ENCODE peak calls at places on chromosomes 6 and 20, in eight cellular contexts. N is Peyer's patch, R is aorta, W is adrenal gland, A is GM23248, T is H1, O is PC-3, H is psoas muscle. K is an unnamed sample.

GRCh38 chr6:9347608-9348007 is 912.3 kb upstream of the SLC35B3 start:
- DNase-seq in N (no peak), R (no peak), W (no peak), A (no peak), T (no peak), O (no peak), H (no peak), K (no peak)

GRCh38 chr6:121285041-121285440 is 49.2 kb downstream of the TBC1D32 start:
- DNase-seq in N (no peak), R (no peak), W (no peak), A (peak; percentile 77), T (no peak), O (no peak), H (no peak), K (peak; percentile 57)

GRCh38 chr20:54115172-54115854 is 44.9 kb upstream of the BCAS1 start:
- DNase-seq in N (no peak), R (no peak), W (no peak), A (peak; percentile 46), T (no peak), O (no peak), H (no peak), K (no peak)

GRCh38 chr6:15089569-15090144 is 156.2 kb upstream of the JARID2 start:
- DNase-seq in N (no peak), R (no peak), W (no peak), A (no peak), T (no peak), O (peak; percentile 46), H (no peak), K (peak; percentile 55)

GRCh38 chr6:53723331-53723730 is 57.8 kb upstream of the KLHL31 start:
- DNase-seq in N (no peak), R (no peak), W (no peak), A (no peak), T (no peak), O (peak; percentile 52), H (no peak), K (no peak)

GRCh38 chr6:11785449-11785951 is 6.9 kb upstream of the ADTRP start:
- DNase-seq in N (no peak), R (no peak), W (no peak), A (no peak), T (no peak), O (peak; percentile 59), H (no peak), K (peak; percentile 83)

GRCh38 chr20:62369508-62370114 is 2.5 kb upstream of the LAMA5 start:
- DNase-seq in N (no peak), R (no peak), W (no peak), A (no peak), T (no peak), O (peak; percentile 51), H (peak; percentile 14), K (no peak)

GRCh38 chr20:42219005-42219404 is 600.8 kb upstream of the CHD6 start:
- DNase-seq in N (no peak), R (no peak), W (no peak), A (no peak), T (no peak), O (no peak), H (no peak), K (no peak)

GRCh38 chr6:111805511-111806181 is 67.6 kb downstream of the FYN start:
- DNase-seq in N (no peak), R (no peak), W (no peak), A (peak; percentile 83), T (no peak), O (peak; percentile 65), H (no peak), K (no peak)

GRCh38 chr6:57267586-57268293 is 45.6 kb upstream of the RAB23 start:
- DNase-seq in N (no peak), R (peak; percentile 75), W (peak; percentile 53), A (peak; percentile 98), T (no peak), O (peak; percentile 97), H (no peak), K (peak; percentile 12)

GRCh38 chr20:41133709-41134361 is 3.5 kb upstream of the PLCG1 start:
- DNase-seq in N (no peak), R (no peak), W (no peak), A (no peak), T (no peak), O (no peak), H (no peak), K (no peak)

GRCh38 chr20:59016795-59017492 is 2.3 kb upstream of the TUBB1 start:
- DNase-seq in N (no peak), R (no peak), W (peak; percentile 24), A (no peak), T (no peak), O (peak; percentile 58), H (no peak), K (no peak)

GRCh38 chr20:5719861-5720401 is 30.3 kb upstream of the SHLD1 start:
- DNase-seq in N (no peak), R (no peak), W (peak; percentile 35), A (peak; percentile 49), T (no peak), O (peak; percentile 92), H (no peak), K (no peak)

GRCh38 chr6:118319890-118320289 is 228.2 kb upstream of the PLN start:
- DNase-seq in N (no peak), R (no peak), W (no peak), A (no peak), T (no peak), O (no peak), H (no peak), K (no peak)

GRCh38 chr6:109183109-109183508 is 87.8 kb downstream of the CEP57L1 start:
- DNase-seq in N (no peak), R (no peak), W (no peak), A (no peak), T (peak; percentile 0), O (peak; percentile 24), H (no peak), K (peak; percentile 41)

GRCh38 chr6:14312497-14312896 is 194.9 kb downstream of the CD83 start:
- DNase-seq in N (no peak), R (no peak), W (no peak), A (no peak), T (no peak), O (no peak), H (no peak), K (no peak)

GRCh38 chr6:19849196-19849595 is 12.0 kb downstream of the ID4 start:
- DNase-seq in N (no peak), R (no peak), W (no peak), A (no peak), T (no peak), O (no peak), H (no peak), K (no peak)

GRCh38 chr6:37830225-37830624 is 10.7 kb downstream of the ZFAND3 start:
- DNase-seq in N (no peak), R (no peak), W (no peak), A (no peak), T (no peak), O (no peak), H (no peak), K (no peak)

GRCh38 chr6:56683882-56684281 is 41.2 kb upstream of the DST start:
- DNase-seq in N (no peak), R (no peak), W (no peak), A (peak; percentile 97), T (no peak), O (peak; percentile 96), H (no peak), K (peak; percentile 79)

GRCh38 chr6:90144928-90145520 is 151.6 kb downstream of the BACH2 start:
- DNase-seq in N (no peak), R (no peak), W (no peak), A (no peak), T (no peak), O (no peak), H (no peak), K (no peak)

GRCh38 chr6:109349419-109349987 is 32.8 kb downstream of the CD164 start:
- DNase-seq in N (peak; percentile 66), R (no peak), W (peak; percentile 40), A (peak; percentile 86), T (no peak), O (peak; percentile 74), H (no peak), K (peak; percentile 98)

GRCh38 chr6:7219310-7219709 is 93.7 kb downstream of the SSR1 start:
- DNase-seq in N (no peak), R (no peak), W (peak; percentile 71), A (peak; percentile 71), T (no peak), O (peak; percentile 42), H (no peak), K (peak; percentile 41)

GRCh38 chr20:20802328-20802727 is 89.9 kb upstream of the RALGAPA2 start:
- DNase-seq in N (no peak), R (no peak), W (no peak), A (no peak), T (no peak), O (no peak), H (no peak), K (peak; percentile 28)

DNA sequence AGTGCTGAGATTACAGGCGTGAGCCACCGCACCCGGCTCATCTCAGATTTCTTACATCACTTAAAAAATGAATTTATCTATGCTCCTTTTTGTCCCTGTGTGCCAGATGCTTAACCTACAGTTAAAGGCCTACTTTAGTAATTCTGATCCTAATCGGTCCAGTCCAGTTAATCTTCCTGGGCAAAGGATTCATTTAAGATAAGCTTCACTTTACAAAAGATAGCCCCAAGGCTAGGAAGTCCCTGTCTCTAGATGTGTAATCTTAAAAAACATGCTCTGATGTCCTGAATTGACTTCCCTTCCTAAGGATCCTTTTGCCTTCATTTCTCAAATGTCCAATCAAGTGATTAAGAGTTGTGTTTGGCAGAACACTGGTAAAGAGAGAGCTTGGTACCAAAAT is 68.4 kb upstream of the IPCEF1 start:
- DNase-seq in N (no peak), R (no peak), W (no peak), A (no peak), T (no peak), O (no peak), H (no peak), K (no peak)
- H3K27ac ChIP-seq in N (no peak overlapping the region), R (no peak overlapping the region), W (no peak overlapping the region), A (no peak overlapping the region), T (no peak overlapping the region), O (no peak overlapping the region), H (no peak overlapping the region), K (no peak overlapping the region)

GRCh38 chr20:32236819-32237218 is 29.1 kb downstream of the POFUT1 start:
- DNase-seq in N (no peak), R (peak; percentile 12), W (no peak), A (no peak), T (no peak), O (no peak), H (no peak), K (no peak)
- H3K4me1 ChIP-seq in N (peaks cover 30% of the 10 kb centered on the region), R (no peaks in the 10 kb centered on the region), W (no peaks in the 10 kb centered on the region), A (no peaks in the 10 kb centered on the region), T (no peaks in the 10 kb centered on the region), O (peaks cover 12% of the 10 kb centered on the region), H (no peaks in the 10 kb centered on the region), K (peaks cover 9% of the 10 kb centered on the region)

GRCh38 chr6:107103082-107103481 is 12.2 kb downstream of the BEND3 start:
- DNase-seq in N (no peak), R (no peak), W (no peak), A (no peak), T (no peak), O (no peak), H (no peak), K (no peak)
- H3K27me3 ChIP-seq in N (no peaks in the 10 kb centered on the region), R (no peaks in the 10 kb centered on the region), W (no peaks in the 10 kb centered on the region), A (no peaks in the 10 kb centered on the region), T (no peaks in the 10 kb centered on the region), O (no peaks in the 10 kb centered on the region), H (no peaks in the 10 kb centered on the region), K (no peaks in the 10 kb centered on the region)

GRCh38 chr6:88695936-88696335 is 267.5 kb downstream of the RNGTT start:
- DNase-seq in N (no peak), R (no peak), W (no peak), A (no peak), T (no peak), O (no peak), H (no peak), K (no peak)

GRCh38 chr6:88702956-88703556 is 260.4 kb downstream of the RNGTT start:
- DNase-seq in N (no peak), R (no peak), W (no peak), A (no peak), T (no peak), O (no peak), H (no peak), K (no peak)

GRCh38 chr6:88698661-88699060 is 264.8 kb downstream of the RNGTT start:
- DNase-seq in N (no peak), R (no peak), W (no peak), A (no peak), T (no peak), O (no peak), H (no peak), K (peak; percentile 6)
- H3K27ac ChIP-seq in N (no peak overlapping the region), R (no peak overlapping the region), W (no peak overlapping the region), A (no peak overlapping the region), T (no peak overlapping the region), O (no peak overlapping the region), H (no peak overlapping the region), K (no peak overlapping the region)